ENCODE peak calls at places on chromosomes 5 and 9, in ten cellular contexts. O, R, Y, U, K, X, F, W, A and M are unnamed samples.

GRCh38 chr9:111896942-111897830 is 572 bp downstream of the UGCG start:
- DNase-seq in O (peak; percentile 54), R (no peak), Y (peak; percentile 81), U (peak; percentile 93), K (no peak), X (peak; percentile 74), F (peak; percentile 66), W (peak; percentile 79), A (peak; percentile 56), M (peak; percentile 62)

GRCh38 chr5:169980418-169981053 is at the start of gene INSYN2B:
- DNase-seq in O (peak; percentile 71), R (no peak), Y (peak; percentile 75), U (no peak), K (peak; percentile 50), X (peak; percentile 96), F (peak; percentile 31), W (peak; percentile 66), A (peak; percentile 71), M (peak; percentile 35)

GRCh38 chr9:101536938-101537337 is 3.3 kb downstream of the RNF20 start:
- DNase-seq in O (no peak), R (no peak), Y (no peak), U (no peak), K (no peak), X (peak; percentile 37), F (no peak), W (no peak), A (no peak), M (no peak)

GRCh38 chr5:77321793-77322394 is 111.4 kb downstream of the PDE8B start:
- DNase-seq in O (no peak), R (no peak), Y (no peak), U (no peak), K (no peak), X (no peak), F (no peak), W (no peak), A (no peak), M (no peak)

GRCh38 chr5:172791726-172792445 is 20.9 kb upstream of the DUSP1 start:
- DNase-seq in O (no peak), R (no peak), Y (peak; percentile 60), U (no peak), K (no peak), X (no peak), F (no peak), W (no peak), A (no peak), M (no peak)

GRCh38 chr5:81572201-81572600 is 178.3 kb upstream of the ACOT12 start:
- DNase-seq in O (no peak), R (no peak), Y (no peak), U (no peak), K (no peak), X (no peak), F (no peak), W (no peak), A (no peak), M (no peak)

GRCh38 chr5:139092741-139093140 is 105.4 kb downstream of the SIL1 start:
- DNase-seq in O (no peak), R (no peak), Y (no peak), U (no peak), K (no peak), X (no peak), F (no peak), W (no peak), A (no peak), M (no peak)

GRCh38 chr5:31944683-31945445 is 229.3 kb downstream of the GOLPH3 start:
- DNase-seq in O (no peak), R (no peak), Y (no peak), U (no peak), K (peak; percentile 49), X (no peak), F (peak; percentile 55), W (no peak), A (no peak), M (peak; percentile 13)

DNA sequence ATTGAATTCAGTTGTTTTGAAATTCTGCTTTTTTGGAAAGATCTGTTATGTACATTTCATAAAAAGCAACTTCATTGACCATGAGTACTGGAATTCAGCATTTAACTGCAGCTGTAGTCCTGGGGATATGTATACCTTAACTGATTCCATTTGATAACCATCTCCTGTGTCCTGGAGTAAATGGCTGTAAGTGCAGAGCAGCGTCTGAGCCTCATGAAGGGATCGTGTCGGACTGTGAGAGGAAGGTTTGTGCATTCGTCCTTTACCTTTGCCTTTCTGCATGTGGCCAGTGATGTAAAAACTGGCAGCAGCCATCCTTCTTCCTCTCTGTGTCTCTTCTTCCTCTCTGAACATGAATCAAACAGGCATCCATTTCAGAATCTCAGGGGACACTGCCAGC is 287.2 kb downstream of the FANCC start:
- DNase-seq in O (no peak), R (no peak), Y (no peak), U (no peak), K (no peak), X (no peak), F (no peak), W (no peak), A (no peak), M (no peak)
- H3K4me3 ChIP-seq in O (no peak overlapping the region), R (no peak overlapping the region), Y (no peak overlapping the region), U (no peak overlapping the region), K (no peak overlapping the region), X (no peak overlapping the region), F (no peak overlapping the region), W (no peak overlapping the region), A (no peak overlapping the region), M (no peak overlapping the region)

GRCh38 chr9:97505845-97506244 is 4.4 kb downstream of the TMOD1 start:
- DNase-seq in O (no peak), R (no peak), Y (no peak), U (no peak), K (no peak), X (no peak), F (no peak), W (no peak), A (no peak), M (no peak)
- TF ChIP-seq POLR2AphosphoS5 in O (no peak), R (no peak), Y (no peak), U (no peak), K (no peak), X (no peak), F (no peak), W (no peak), A (no peak), M (no peak)

DNA sequence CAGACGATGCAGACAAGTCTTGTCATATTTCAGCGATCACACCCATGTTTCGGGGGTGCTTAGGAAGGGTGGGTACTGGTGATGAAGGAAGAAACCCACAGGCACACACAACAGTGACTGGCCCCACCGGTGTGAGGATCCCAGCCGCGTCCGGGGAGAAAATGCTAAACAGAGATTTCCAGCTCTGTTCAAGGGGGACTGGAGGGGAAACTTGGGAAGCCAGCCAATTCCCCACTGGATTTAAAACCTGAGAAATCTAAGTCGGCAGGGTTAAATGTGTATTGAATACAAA is 51.5 kb downstream of the CRB2 start:
- DNase-seq in O (no peak), R (no peak), Y (no peak), U (no peak), K (no peak), X (no peak), F (no peak), W (no peak), A (no peak), M (no peak)
- H3K4me3 ChIP-seq in O (no peak overlapping the region), R (no peak overlapping the region), Y (no peak overlapping the region), U (no peak overlapping the region), K (no peak overlapping the region), X (no peak overlapping the region), F (no peak overlapping the region), W (no peak overlapping the region), A (no peak overlapping the region), M (no peak overlapping the region)

GRCh38 chr5:87069974-87070608 is 197.6 kb upstream of the RASA1 start:
- DNase-seq in O (no peak), R (peak; percentile 59), Y (no peak), U (no peak), K (no peak), X (peak; percentile 72), F (no peak), W (no peak), A (no peak), M (peak; percentile 49)
- TF ChIP-seq POLR2AphosphoS5 in O (no peak), R (no peak), Y (no peak), U (no peak), K (no peak), X (no peak), F (no peak), W (no peak), A (no peak), M (no peak)

DNA sequence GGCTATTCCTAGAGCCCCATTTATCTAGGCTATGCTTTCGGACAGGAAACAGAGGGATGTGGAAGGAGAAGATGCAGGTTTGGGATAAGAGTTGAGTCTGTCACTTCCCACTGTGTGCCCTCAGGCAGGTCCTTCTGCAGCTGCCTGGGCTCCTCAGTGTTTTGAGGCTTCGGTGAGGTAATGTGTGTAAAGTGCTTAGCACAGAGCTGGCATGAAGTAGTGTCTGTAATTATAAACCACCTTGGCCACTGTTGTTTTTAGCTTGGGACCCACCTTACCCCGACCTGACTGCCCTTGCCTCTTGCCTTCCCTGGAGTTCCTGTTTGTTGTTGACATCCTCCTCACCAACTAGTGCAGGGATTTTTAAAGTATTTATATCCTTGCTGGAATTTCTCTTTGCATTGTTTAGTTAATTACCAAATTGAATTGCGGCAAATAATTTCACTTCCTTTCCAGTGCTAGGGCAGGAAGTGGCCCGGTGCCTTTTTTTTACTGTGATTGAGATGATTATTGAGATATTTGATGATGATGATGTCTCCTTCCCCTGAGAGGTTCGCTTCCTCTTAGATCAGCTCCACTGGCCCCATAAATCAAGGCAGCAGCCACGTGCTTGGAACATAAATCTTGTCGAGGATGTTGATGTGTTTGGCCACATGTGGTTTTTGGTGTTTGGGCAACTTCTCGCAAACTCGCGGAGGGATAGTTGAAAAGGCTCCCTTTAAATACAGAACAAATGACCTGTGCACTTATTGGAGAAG is 38.2 kb upstream of the DAB2IP start:
- DNase-seq in O (no peak), R (no peak), Y (no peak), U (no peak), K (no peak), X (peak; percentile 21), F (peak; percentile 45), W (no peak), A (no peak), M (no peak)
- H3K4me3 ChIP-seq in O (no peak overlapping the region), R (no peak overlapping the region), Y (no peak overlapping the region), U (no peak overlapping the region), K (no peak overlapping the region), X (no peak overlapping the region), F (no peak overlapping the region), W (no peak overlapping the region), A (no peak overlapping the region), M (no peak overlapping the region)

DNA sequence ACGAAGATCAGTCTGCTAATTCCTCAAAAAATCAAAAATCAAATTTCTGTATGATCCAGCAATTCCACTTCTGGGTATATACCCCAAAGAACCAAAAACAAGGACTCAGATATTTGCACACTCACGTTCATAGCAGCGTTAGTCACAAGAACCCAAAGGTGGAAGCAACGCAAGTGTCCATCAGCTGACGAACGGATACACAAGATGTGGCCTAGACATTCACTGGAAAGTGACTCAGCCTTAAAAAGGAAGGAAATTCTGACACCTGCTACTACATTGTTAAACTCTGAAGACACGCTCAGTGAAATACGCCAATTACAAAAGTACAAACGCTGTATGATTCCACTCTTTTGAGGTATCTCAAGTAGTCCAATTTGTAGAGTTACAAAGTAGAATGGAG is 93.3 kb downstream of the OTULIN start:
- DNase-seq in O (no peak), R (no peak), Y (no peak), U (no peak), K (no peak), X (peak; percentile 71), F (peak; percentile 49), W (no peak), A (no peak), M (no peak)
- TF ChIP-seq POLR2AphosphoS5 in O (no peak), R (no peak), Y (no peak), U (no peak), K (no peak), X (peak; percentile 52), F (no peak), W (no peak), A (no peak), M (no peak)